ENCODE peak calls at places on chromosome 16, in ten cellular contexts. F, C, X, R, K, L, M, U, H and G are unnamed samples.

GRCh38 chr16:29170393-29171239 is 185.8 kb downstream of the LAT start:
- DNase-seq in F (no peak), C (no peak), X (no peak), R (no peak), K (no peak), L (no peak), M (no peak), U (no peak), H (no peak), G (no peak)

GRCh38 chr16:24535827-24536226 is 3.5 kb upstream of the RBBP6 start:
- DNase-seq in F (no peak), C (no peak), X (no peak), R (peak; percentile 66), K (no peak), L (no peak), M (no peak), U (no peak), H (no peak), G (no peak)

GRCh38 chr16:15897834-15898254 is 9.4 kb upstream of the CEP20 start:
- DNase-seq in F (peak; percentile 14), C (peak; percentile 4), X (no peak), R (peak; percentile 59), K (no peak), L (no peak), M (peak; percentile 36), U (no peak), H (no peak), G (peak; percentile 45)

GRCh38 chr16:88633684-88634140 is 4.7 kb upstream of the IL17C start:
- DNase-seq in F (no peak), C (no peak), X (no peak), R (peak; percentile 67), K (peak; percentile 42), L (peak; percentile 78), M (peak; percentile 77), U (no peak), H (no peak), G (no peak)

GRCh38 chr16:50025544-50025931 is 513 bp downstream of the CNEP1R1 start:
- DNase-seq in F (no peak), C (no peak), X (no peak), R (peak; percentile 61), K (peak; percentile 5), L (peak; percentile 14), M (no peak), U (no peak), H (peak; percentile 10), G (peak; percentile 18)

GRCh38 chr16:17426451-17426850 is 44.3 kb downstream of the XYLT1 start:
- DNase-seq in F (no peak), C (no peak), X (no peak), R (no peak), K (no peak), L (no peak), M (no peak), U (no peak), H (no peak), G (no peak)

GRCh38 chr16:30904114-30904780 is 7.8 kb downstream of the CTF1 start:
- DNase-seq in F (no peak), C (no peak), X (no peak), R (peak; percentile 63), K (no peak), L (no peak), M (no peak), U (no peak), H (no peak), G (no peak)

GRCh38 chr16:25065899-25066298 is 45.6 kb upstream of the LCMT1 start:
- DNase-seq in F (no peak), C (no peak), X (no peak), R (peak; percentile 73), K (no peak), L (no peak), M (no peak), U (no peak), H (no peak), G (no peak)

GRCh38 chr16:90009172-90009899 is 9.9 kb downstream of the DBNDD1 start:
- DNase-seq in F (no peak), C (no peak), X (no peak), R (no peak), K (no peak), L (no peak), M (no peak), U (no peak), H (no peak), G (no peak)

GRCh38 chr16:2527071-2527783 is 4.0 kb downstream of the CEMP1 start:
- DNase-seq in F (no peak), C (no peak), X (peak; percentile 43), R (no peak), K (no peak), L (no peak), M (no peak), U (no peak), H (no peak), G (no peak)

GRCh38 chr16:30805056-30805369 is 18.0 kb upstream of the ZNF629 start:
- DNase-seq in F (no peak), C (no peak), X (no peak), R (no peak), K (no peak), L (no peak), M (peak; percentile 41), U (no peak), H (no peak), G (no peak)

GRCh38 chr16:2532494-2533141 is 1.4 kb upstream of the CEMP1 start:
- DNase-seq in F (peak; percentile 91), C (no peak), X (peak; percentile 79), R (peak; percentile 79), K (peak; percentile 91), L (peak; percentile 62), M (peak; percentile 65), U (no peak), H (no peak), G (peak; percentile 61)

GRCh38 chr16:31269541-31269940 is 9.8 kb downstream of the ITGAM start:
- DNase-seq in F (peak; percentile 59), C (no peak), X (peak; percentile 18), R (no peak), K (no peak), L (no peak), M (no peak), U (no peak), H (no peak), G (no peak)

GRCh38 chr16:12087901-12088364 is 111.4 kb downstream of the SNX29 start:
- DNase-seq in F (peak; percentile 79), C (no peak), X (peak; percentile 60), R (peak; percentile 46), K (no peak), L (no peak), M (no peak), U (no peak), H (no peak), G (no peak)

GRCh38 chr16:89070590-89070989 is 23.1 kb upstream of the ACSF3 start:
- DNase-seq in F (no peak), C (no peak), X (no peak), R (no peak), K (no peak), L (no peak), M (no peak), U (no peak), H (no peak), G (no peak)

GRCh38 chr16:88064011-88064888 is 113.0 kb downstream of the BANP start:
- DNase-seq in F (no peak), C (no peak), X (no peak), R (no peak), K (no peak), L (no peak), M (no peak), U (no peak), H (no peak), G (no peak)

GRCh38 chr16:10240854-10241613 is 58.8 kb upstream of the GRIN2A start:
- DNase-seq in F (no peak), C (no peak), X (no peak), R (peak; percentile 60), K (no peak), L (no peak), M (no peak), U (no peak), H (no peak), G (no peak)

GRCh38 chr16:83137326-83137770 is 510.6 kb downstream of the CDH13 start:
- DNase-seq in F (no peak), C (no peak), X (no peak), R (peak; percentile 70), K (peak; percentile 7), L (peak; percentile 27), M (no peak), U (no peak), H (no peak), G (peak; percentile 18)

GRCh38 chr16:85612801-85613608 is at the start of gene GSE1:
- DNase-seq in F (peak; percentile 98), C (no peak), X (peak; percentile 94), R (peak; percentile 85), K (peak; percentile 99), L (peak; percentile 56), M (peak; percentile 77), U (peak; percentile 70), H (peak; percentile 44), G (peak; percentile 80)

GRCh38 chr16:85238233-85238647 is 126.0 kb upstream of the CIBAR2 start:
- DNase-seq in F (peak; percentile 92), C (no peak), X (peak; percentile 87), R (no peak), K (peak; percentile 30), L (no peak), M (no peak), U (no peak), H (no peak), G (no peak)

GRCh38 chr16:27730703-27731220 is 180.8 kb downstream of the KATNIP start:
- DNase-seq in F (no peak), C (no peak), X (no peak), R (no peak), K (no peak), L (no peak), M (no peak), U (no peak), H (no peak), G (no peak)

GRCh38 chr16:1144476-1145382 is 8.2 kb upstream of the CACNA1H start:
- DNase-seq in F (no peak), C (no peak), X (no peak), R (no peak), K (no peak), L (no peak), M (no peak), U (no peak), H (no peak), G (no peak)

GRCh38 chr16:57619606-57620315 is 8.7 kb upstream of the ADGRG1 start:
- DNase-seq in F (peak; percentile 90), C (no peak), X (peak; percentile 89), R (no peak), K (peak; percentile 86), L (no peak), M (no peak), U (no peak), H (no peak), G (no peak)

GRCh38 chr16:50153648-50154368 is 702 bp downstream of the TENT4B start:
- DNase-seq in F (no peak), C (no peak), X (peak; percentile 52), R (peak; percentile 47), K (peak; percentile 27), L (no peak), M (peak; percentile 37), U (no peak), H (peak; percentile 25), G (peak; percentile 48)

GRCh38 chr16:77213542-77214108 is 14.4 kb downstream of the SYCE1L start:
- DNase-seq in F (no peak), C (peak; percentile 34), X (no peak), R (no peak), K (no peak), L (no peak), M (no peak), U (no peak), H (no peak), G (no peak)

GRCh38 chr16:48081656-48082055 is 74.1 kb downstream of the ABCC12 start:
- DNase-seq in F (no peak), C (peak; percentile 48), X (no peak), R (no peak), K (no peak), L (no peak), M (no peak), U (no peak), H (no peak), G (no peak)

GRCh38 chr16:74477226-74477625 is 55.9 kb upstream of the CLEC18B start:
- DNase-seq in F (no peak), C (no peak), X (no peak), R (no peak), K (no peak), L (no peak), M (no peak), U (no peak), H (no peak), G (no peak)

GRCh38 chr16:84606081-84606875 is 11.6 kb downstream of the COTL1 start:
- DNase-seq in F (no peak), C (no peak), X (no peak), R (no peak), K (no peak), L (no peak), M (no peak), U (no peak), H (no peak), G (peak; percentile 46)